ENCODE peak calls at places on chromosomes 1 and 21, in ten cellular contexts. One of them, this sample, is unnamed. For H3K4me1, the result is how much of the 10 kb centered on the place peaks cover.

GRCh38 chr1:3032970-3033794 is 11.9 kb downstream of the ACTRT2 start:
- DNase-seq in cardiac muscle cell: no peak
- DNase-seq in A673: no peak
- DNase-seq in thyroid gland: no peak
- DNase-seq in heart right ventricle: no peak
- DNase-seq in GM12878: no peak
- DNase-seq in ovary: no peak
- DNase-seq in colonic mucosa: no peak
- DNase-seq in uterus: no peak
- DNase-seq in neural progenitor cell: no peak
- DNase-seq in this sample: no peak

GRCh38 chr1:223087231-223087990 is 55.6 kb downstream of the TLR5 start:
- DNase-seq in ovary: no peak
- DNase-seq in colonic mucosa: no peak
- DNase-seq in heart right ventricle: no peak
- DNase-seq in uterus: no peak
- DNase-seq in thyroid gland: peak
- DNase-seq in GM12878: no peak
- DNase-seq in cardiac muscle cell: no peak
- DNase-seq in neural progenitor cell: no peak
- DNase-seq in A673: no peak
- DNase-seq in this sample: no peak

GRCh38 chr1:201172999-201173610 is 17.5 kb upstream of the IGFN1 start:
- DNase-seq in heart right ventricle: no peak
- DNase-seq in A673: no peak
- DNase-seq in neural progenitor cell: no peak
- DNase-seq in GM12878: no peak
- DNase-seq in cardiac muscle cell: no peak
- DNase-seq in uterus: no peak
- DNase-seq in thyroid gland: no peak
- DNase-seq in ovary: no peak
- DNase-seq in colonic mucosa: no peak
- DNase-seq in this sample: no peak

GRCh38 chr1:156589546-156589945 is 2.0 kb upstream of the NAXE start:
- DNase-seq in thyroid gland: no peak
- DNase-seq in colonic mucosa: no peak
- DNase-seq in cardiac muscle cell: no peak
- DNase-seq in ovary: no peak
- DNase-seq in heart right ventricle: no peak
- DNase-seq in uterus: no peak
- DNase-seq in neural progenitor cell: no peak
- DNase-seq in A673: no peak
- DNase-seq in GM12878: no peak
- DNase-seq in this sample: no peak

GRCh38 chr1:200354243-200354642 is 55.6 kb downstream of the ZNF281 start:
- DNase-seq in cardiac muscle cell: no peak
- DNase-seq in colonic mucosa: no peak
- DNase-seq in uterus: no peak
- DNase-seq in thyroid gland: no peak
- DNase-seq in GM12878: peak
- DNase-seq in neural progenitor cell: no peak
- DNase-seq in ovary: no peak
- DNase-seq in heart right ventricle: no peak
- DNase-seq in A673: no peak
- DNase-seq in this sample: no peak

GRCh38 chr1:214318356-214318755 is 37.4 kb downstream of the SMYD2 start:
- DNase-seq in ovary: no peak
- DNase-seq in heart right ventricle: no peak
- DNase-seq in A673: no peak
- DNase-seq in GM12878: no peak
- DNase-seq in colonic mucosa: no peak
- DNase-seq in uterus: peak
- DNase-seq in neural progenitor cell: no peak
- DNase-seq in thyroid gland: no peak
- DNase-seq in cardiac muscle cell: no peak
- DNase-seq in this sample: no peak

GRCh38 chr21:43331962-43332458 is 94.9 kb downstream of the SIK1 start:
- DNase-seq in colonic mucosa: no peak
- DNase-seq in heart right ventricle: peak
- DNase-seq in A673: no peak
- DNase-seq in cardiac muscle cell: no peak
- DNase-seq in ovary: peak
- DNase-seq in GM12878: no peak
- DNase-seq in thyroid gland: peak
- DNase-seq in neural progenitor cell: no peak
- DNase-seq in uterus: no peak
- DNase-seq in this sample: no peak

GRCh38 chr21:31142600-31142999 is 104.3 kb upstream of the KRTAP19-8 start:
- DNase-seq in thyroid gland: no peak
- DNase-seq in ovary: no peak
- DNase-seq in A673: peak
- DNase-seq in uterus: no peak
- DNase-seq in heart right ventricle: no peak
- DNase-seq in cardiac muscle cell: no peak
- DNase-seq in colonic mucosa: no peak
- DNase-seq in GM12878: no peak
- DNase-seq in neural progenitor cell: peak
- DNase-seq in this sample: no peak

GRCh38 chr21:26112127-26112742 is 58.3 kb downstream of the APP start:
- DNase-seq in uterus: no peak
- DNase-seq in colonic mucosa: no peak
- DNase-seq in A673: no peak
- DNase-seq in neural progenitor cell: no peak
- DNase-seq in thyroid gland: no peak
- DNase-seq in cardiac muscle cell: no peak
- DNase-seq in ovary: no peak
- DNase-seq in GM12878: no peak
- DNase-seq in heart right ventricle: no peak
- DNase-seq in this sample: no peak

GRCh38 chr1:31872658-31873636 is 57.1 kb upstream of the SPOCD1 start:
- DNase-seq in uterus: no peak
- DNase-seq in cardiac muscle cell: no peak
- DNase-seq in heart right ventricle: no peak
- DNase-seq in A673: no peak
- DNase-seq in neural progenitor cell: peak
- DNase-seq in colonic mucosa: no peak
- DNase-seq in thyroid gland: no peak
- DNase-seq in ovary: no peak
- DNase-seq in GM12878: no peak
- DNase-seq in this sample: no peak

GRCh38 chr1:231799363-231799986 is 172.9 kb downstream of the DISC1 start:
- DNase-seq in uterus: no peak
- DNase-seq in heart right ventricle: no peak
- DNase-seq in colonic mucosa: no peak
- DNase-seq in neural progenitor cell: no peak
- DNase-seq in GM12878: no peak
- DNase-seq in A673: no peak
- DNase-seq in thyroid gland: no peak
- DNase-seq in ovary: no peak
- DNase-seq in cardiac muscle cell: no peak
- DNase-seq in this sample: no peak

GRCh38 chr1:93021539-93022134 is 57.4 kb upstream of the MTF2 start:
- DNase-seq in thyroid gland: no peak
- DNase-seq in cardiac muscle cell: peak
- DNase-seq in neural progenitor cell: peak
- DNase-seq in colonic mucosa: no peak
- DNase-seq in ovary: no peak
- DNase-seq in uterus: no peak
- DNase-seq in A673: peak
- DNase-seq in GM12878: no peak
- DNase-seq in heart right ventricle: no peak
- DNase-seq in this sample: no peak

GRCh38 chr1:224500802-224501201 is 66.2 kb upstream of the WDR26 start:
- DNase-seq in ovary: no peak
- DNase-seq in colonic mucosa: no peak
- DNase-seq in uterus: no peak
- DNase-seq in GM12878: no peak
- DNase-seq in neural progenitor cell: no peak
- DNase-seq in A673: peak
- DNase-seq in thyroid gland: no peak
- DNase-seq in heart right ventricle: no peak
- DNase-seq in cardiac muscle cell: no peak
- DNase-seq in this sample: no peak

GRCh38 chr1:15008783-15009709 is 144.5 kb upstream of the TMEM51 start:
- DNase-seq in heart right ventricle: no peak
- DNase-seq in cardiac muscle cell: no peak
- DNase-seq in GM12878: no peak
- DNase-seq in uterus: no peak
- DNase-seq in ovary: no peak
- DNase-seq in A673: no peak
- DNase-seq in neural progenitor cell: no peak
- DNase-seq in colonic mucosa: no peak
- DNase-seq in thyroid gland: no peak
- DNase-seq in this sample: no peak

GRCh38 chr1:68979891-68980290 is 483.0 kb upstream of the DEPDC1 start:
- DNase-seq in heart right ventricle: no peak
- DNase-seq in colonic mucosa: no peak
- DNase-seq in thyroid gland: no peak
- DNase-seq in GM12878: no peak
- DNase-seq in A673: no peak
- DNase-seq in cardiac muscle cell: no peak
- DNase-seq in ovary: no peak
- DNase-seq in uterus: no peak
- DNase-seq in neural progenitor cell: no peak
- DNase-seq in this sample: no peak

GRCh38 chr21:17612023-17612564 is 607 bp downstream of the BTG3 start:
- DNase-seq in A673: peak
- DNase-seq in thyroid gland: peak
- DNase-seq in uterus: peak
- DNase-seq in cardiac muscle cell: peak
- DNase-seq in ovary: peak
- DNase-seq in neural progenitor cell: no peak
- DNase-seq in heart right ventricle: peak
- DNase-seq in GM12878: no peak
- DNase-seq in colonic mucosa: peak
- DNase-seq in this sample: peak

DNA sequence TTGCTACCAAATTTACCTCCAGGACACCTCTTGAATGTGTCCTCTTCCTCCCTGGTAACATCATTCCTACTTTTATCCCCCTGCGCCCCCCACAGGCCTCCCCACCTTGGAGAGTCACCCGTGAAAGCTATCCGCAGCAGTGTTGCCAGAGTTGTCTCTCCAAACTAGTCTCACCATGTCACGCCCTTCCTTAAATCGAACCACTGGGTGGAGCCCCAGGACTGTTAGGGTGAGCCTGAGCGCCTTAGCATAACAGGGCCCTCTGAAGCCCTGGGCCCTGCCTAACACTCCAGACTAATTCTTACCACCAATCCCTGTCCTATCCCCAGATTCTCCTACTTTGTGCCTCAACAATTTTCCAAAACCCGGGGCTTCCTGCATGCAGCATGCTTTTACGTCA is 35.0 kb downstream of the HSD3B2 start:
- DNase-seq in cardiac muscle cell: peak
- DNase-seq in A673: peak
- DNase-seq in ovary: no peak
- DNase-seq in thyroid gland: no peak
- DNase-seq in colonic mucosa: no peak
- DNase-seq in GM12878: no peak
- DNase-seq in neural progenitor cell: peak
- DNase-seq in heart right ventricle: no peak
- DNase-seq in uterus: no peak
- DNase-seq in this sample: no peak
- TF ChIP-seq CTCF in cardiac muscle cell: no peak
- TF ChIP-seq CTCF in A673: peak
- TF ChIP-seq CTCF in ovary: no peak
- TF ChIP-seq CTCF in thyroid gland: no peak
- TF ChIP-seq CTCF in colonic mucosa: no peak
- TF ChIP-seq CTCF in GM12878: peak
- TF ChIP-seq CTCF in neural progenitor cell: peak
- TF ChIP-seq CTCF in heart right ventricle: no peak
- TF ChIP-seq CTCF in uterus: no peak
- TF ChIP-seq CTCF in this sample: no peak

DNA sequence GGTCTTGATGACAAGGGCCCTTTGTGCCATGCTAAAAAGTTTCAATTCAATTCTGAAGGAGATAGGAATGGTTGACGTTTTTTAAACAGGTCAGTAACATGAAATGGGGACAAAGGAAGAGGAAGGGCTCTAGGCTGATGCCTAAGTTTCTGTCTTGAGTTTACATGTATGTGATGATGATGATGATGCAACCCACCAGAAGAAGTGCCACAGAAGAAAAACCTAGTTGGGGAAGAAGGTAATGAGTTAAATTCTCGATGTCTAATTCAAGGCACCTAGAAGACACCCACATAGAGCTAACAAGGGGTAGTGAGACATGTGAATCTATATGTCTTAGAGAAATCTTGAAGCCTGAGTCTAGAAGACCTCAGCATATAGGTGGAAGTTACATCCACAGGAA is 44.4 kb upstream of the ATP1A1 start:
- DNase-seq in GM12878: no peak
- DNase-seq in ovary: no peak
- DNase-seq in colonic mucosa: no peak
- DNase-seq in thyroid gland: no peak
- DNase-seq in uterus: no peak
- DNase-seq in A673: no peak
- DNase-seq in neural progenitor cell: no peak
- DNase-seq in heart right ventricle: no peak
- DNase-seq in cardiac muscle cell: no peak
- DNase-seq in this sample: no peak
- H3K4me1 ChIP-seq in GM12878: under half
- H3K4me1 ChIP-seq in ovary: under half
- H3K4me1 ChIP-seq in colonic mucosa: under half
- H3K4me1 ChIP-seq in thyroid gland: half or more
- H3K4me1 ChIP-seq in uterus: under half
- H3K4me1 ChIP-seq in A673: under half
- H3K4me1 ChIP-seq in neural progenitor cell: under half
- H3K4me1 ChIP-seq in heart right ventricle: under half
- H3K4me1 ChIP-seq in cardiac muscle cell: under half
- H3K4me1 ChIP-seq in this sample: under half

GRCh38 chr1:9294910-9295636 is 2.4 kb downstream of the SPSB1 start:
- DNase-seq in thyroid gland: peak
- DNase-seq in uterus: no peak
- DNase-seq in A673: peak
- DNase-seq in neural progenitor cell: no peak
- DNase-seq in colonic mucosa: peak
- DNase-seq in ovary: no peak
- DNase-seq in heart right ventricle: no peak
- DNase-seq in cardiac muscle cell: no peak
- DNase-seq in GM12878: no peak
- DNase-seq in this sample: no peak
- TF ChIP-seq CTCF in thyroid gland: no peak
- TF ChIP-seq CTCF in uterus: no peak
- TF ChIP-seq CTCF in A673: peak
- TF ChIP-seq CTCF in neural progenitor cell: no peak
- TF ChIP-seq CTCF in colonic mucosa: no peak
- TF ChIP-seq CTCF in ovary: no peak
- TF ChIP-seq CTCF in heart right ventricle: no peak
- TF ChIP-seq CTCF in cardiac muscle cell: peak
- TF ChIP-seq CTCF in GM12878: no peak
- TF ChIP-seq CTCF in this sample: no peak

DNA sequence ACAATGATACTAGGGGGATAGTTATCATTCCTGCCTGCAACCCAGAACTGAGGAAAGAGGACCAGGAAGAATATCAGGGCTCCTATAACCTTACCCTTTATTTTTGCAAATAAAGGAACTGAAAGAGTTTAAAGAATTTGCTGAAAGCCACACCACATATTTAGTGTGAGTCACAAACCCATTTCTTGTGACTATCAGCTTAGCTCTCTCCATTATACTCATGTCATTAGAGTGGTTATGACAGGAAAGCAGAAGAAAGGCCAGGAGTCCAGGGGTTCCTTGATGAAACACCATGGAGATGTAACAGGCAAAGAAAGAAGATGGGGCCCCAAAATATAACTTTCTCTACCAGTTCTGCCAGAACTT is 141.1 kb upstream of the SAMSN1 start:
- DNase-seq in ovary: no peak
- DNase-seq in thyroid gland: no peak
- DNase-seq in colonic mucosa: no peak
- DNase-seq in cardiac muscle cell: no peak
- DNase-seq in GM12878: peak
- DNase-seq in A673: no peak
- DNase-seq in neural progenitor cell: no peak
- DNase-seq in uterus: no peak
- DNase-seq in heart right ventricle: no peak
- DNase-seq in this sample: no peak
- H3K4me1 ChIP-seq in ovary: under half
- H3K4me1 ChIP-seq in thyroid gland: under half
- H3K4me1 ChIP-seq in colonic mucosa: under half
- H3K4me1 ChIP-seq in cardiac muscle cell: under half
- H3K4me1 ChIP-seq in GM12878: half or more
- H3K4me1 ChIP-seq in A673: under half
- H3K4me1 ChIP-seq in neural progenitor cell: under half
- H3K4me1 ChIP-seq in uterus: under half
- H3K4me1 ChIP-seq in heart right ventricle: half or more
- H3K4me1 ChIP-seq in this sample: under half